ENCODE peak calls at places on chromosomes 7 and 10, in four cellular contexts. Q is aorta, C is endodermal cell, J is breast epithelium. P is an unnamed sample.

GRCh38 chr7:46854958-46855473 is 726.9 kb downstream of the TNS3 start:
- DNase-seq in Q (no peak), C (no peak), J (no peak), P (no peak)

GRCh38 chr7:43295429-43295828 is 183.0 kb downstream of the HECW1 start:
- DNase-seq in Q (no peak), C (peak), J (no peak), P (no peak)

GRCh38 chr7:34928052-34928451 is 109.2 kb downstream of the DPY19L1 start:
- DNase-seq in Q (no peak), C (peak), J (no peak), P (peak)

GRCh38 chr7:108311446-108312168 is 144.6 kb downstream of the NRCAM start:
- DNase-seq in Q (no peak), C (no peak), J (no peak), P (no peak)

GRCh38 chr10:24724381-24725228 is 918 bp upstream of the ARHGAP21 start:
- DNase-seq in Q (peak), C (peak), J (peak), P (peak)

GRCh38 chr10:74058071-74058470 is 60.2 kb downstream of the VCL start:
- DNase-seq in Q (no peak), C (no peak), J (no peak), P (no peak)

GRCh38 chr10:101297901-101298451 is 56.0 kb upstream of the BTRC start:
- DNase-seq in Q (no peak), C (peak), J (peak), P (peak)

GRCh38 chr7:140260338-140260737 is 83.6 kb upstream of the KDM7A start:
- DNase-seq in Q (no peak), C (no peak), J (no peak), P (no peak)

GRCh38 chr7:80634505-80634904 is 3.9 kb upstream of the CD36 start:
- DNase-seq in Q (no peak), C (no peak), J (no peak), P (no peak)

GRCh38 chr10:30736685-30737232 is 107.2 kb upstream of the LYZL2 start:
- DNase-seq in Q (peak), C (no peak), J (no peak), P (no peak)

GRCh38 chr10:1551636-1552338 is 185.5 kb downstream of the ADARB2 start:
- DNase-seq in Q (no peak), C (no peak), J (peak), P (no peak)

GRCh38 chr10:51894752-51895151 is 195.4 kb upstream of the CSTF2T start:
- DNase-seq in Q (no peak), C (no peak), J (no peak), P (no peak)

GRCh38 chr10:84537447-84537931 is 209.1 kb downstream of the CCSER2 start:
- DNase-seq in Q (peak), C (peak), J (no peak), P (peak)

GRCh38 chr10:62038609-62039190 is 137.2 kb downstream of the ARID5B start:
- DNase-seq in Q (peak), C (peak), J (peak), P (peak)

DNA sequence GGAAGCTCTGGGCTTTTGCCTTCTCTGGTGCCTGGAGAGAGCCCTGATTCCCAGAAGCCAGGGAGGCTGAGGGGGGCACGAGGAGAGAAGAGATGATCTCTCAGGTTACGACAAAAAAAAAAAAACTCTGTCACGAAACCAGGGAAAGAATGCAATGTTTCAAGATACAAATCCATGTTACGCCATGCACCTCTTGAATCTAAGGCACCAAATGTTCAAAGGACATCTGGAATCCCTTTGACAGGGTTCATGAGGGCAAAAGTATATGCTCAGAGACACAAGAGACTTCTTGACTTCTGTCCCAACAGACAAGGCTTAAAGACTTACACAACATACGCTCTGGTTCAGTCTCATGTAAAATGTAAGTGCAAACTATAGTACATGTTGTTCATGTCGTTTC is 72.5 kb downstream of the CHCHD3 start:
- DNase-seq in Q (no peak), C (no peak), J (no peak), P (no peak)
- H3K27ac ChIP-seq in Q (no peak), C (no peak), J (no peak), P (no peak)

DNA sequence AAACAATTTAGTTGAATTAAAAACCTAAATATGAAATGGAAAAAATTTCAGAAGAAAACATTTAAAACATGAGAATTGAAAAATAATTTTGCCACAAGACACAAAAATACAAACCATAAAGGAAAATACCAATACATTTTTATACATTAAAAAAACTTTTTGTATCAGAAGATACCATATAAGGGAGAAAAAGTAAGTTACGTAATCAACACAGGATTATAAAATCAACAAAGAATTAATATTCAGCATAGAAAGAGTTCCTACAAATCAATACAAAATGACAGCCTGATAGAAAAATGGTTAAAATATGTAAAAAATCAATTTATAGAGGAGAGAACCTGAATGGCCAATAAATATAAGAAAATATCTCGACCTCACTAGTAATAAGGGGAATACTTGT is 16.6 kb upstream of the SAMD9L start:
- DNase-seq in Q (no peak), C (no peak), J (no peak), P (no peak)
- H3K4me3 ChIP-seq in Q (no peak), C (no peak), J (no peak), P (no peak)

DNA sequence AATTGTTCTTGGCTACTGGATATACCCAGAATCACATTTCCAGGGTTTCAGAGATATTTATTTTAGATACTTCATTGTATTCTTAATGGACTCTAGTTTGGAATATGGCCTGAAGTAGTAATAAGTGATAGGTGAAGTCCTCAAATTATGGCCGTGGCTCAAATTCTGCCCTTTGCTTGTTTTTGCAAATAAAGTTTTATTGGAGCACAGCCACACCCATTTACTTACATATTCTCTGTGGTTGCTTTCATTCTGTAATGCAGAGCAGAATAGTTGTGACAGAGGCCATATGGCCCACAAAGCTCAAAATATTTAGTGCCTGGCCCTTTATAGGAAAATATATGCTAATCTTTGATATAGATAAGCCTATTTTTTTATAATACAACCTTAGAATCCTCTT is 19.5 kb downstream of the ANLN start:
- DNase-seq in Q (no peak), C (no peak), J (no peak), P (no peak)
- H3K27ac ChIP-seq in Q (no peak), C (no peak), J (no peak), P (no peak)

GRCh38 chr10:88385601-88386203 is 197.4 kb downstream of the RNLS start:
- DNase-seq in Q (peak), C (no peak), J (peak), P (peak)

GRCh38 chr10:88386878-88387773 is 196.0 kb downstream of the RNLS start:
- DNase-seq in Q (no peak), C (peak), J (no peak), P (no peak)

GRCh38 chr10:88389456-88389855 is 193.7 kb downstream of the RNLS start:
- DNase-seq in Q (no peak), C (no peak), J (no peak), P (no peak)

GRCh38 chr10:88382699-88383098 is 200.4 kb downstream of the RNLS start:
- DNase-seq in Q (no peak), C (no peak), J (no peak), P (no peak)

DNA sequence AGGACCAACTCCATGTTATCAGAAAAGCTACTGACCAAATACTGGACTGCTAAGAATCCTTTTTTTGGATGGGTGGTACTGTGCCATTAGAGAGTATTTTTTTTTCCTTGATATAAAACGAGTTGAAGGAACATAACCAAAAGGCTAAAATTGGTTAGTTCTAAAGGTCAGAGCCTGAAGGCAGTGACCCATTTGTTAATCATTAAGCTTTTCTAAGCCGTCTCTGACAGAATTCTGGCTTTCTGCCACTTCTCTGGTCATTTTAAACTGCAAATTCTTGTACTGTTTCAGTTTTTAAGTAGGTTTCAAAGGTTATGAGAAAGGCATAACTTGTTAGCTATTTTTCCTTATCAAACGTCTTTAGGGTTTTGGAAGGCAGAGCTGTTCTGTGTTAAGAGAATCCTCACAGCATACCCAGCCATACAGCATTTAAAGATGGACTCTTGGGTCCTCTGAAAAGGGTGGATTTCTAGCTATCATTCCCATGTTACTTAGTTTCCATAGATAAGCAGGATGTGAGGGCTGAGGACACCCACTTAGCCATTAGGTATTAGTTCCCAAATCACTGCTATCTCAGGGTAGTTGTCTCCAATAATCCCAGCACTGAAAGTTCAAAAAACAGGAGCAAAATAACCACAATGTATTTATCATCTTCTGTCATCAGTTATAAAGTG is 196.8 kb downstream of the RNLS start:
- DNase-seq in Q (no peak), C (no peak), J (no peak), P (no peak)
- H3K4me3 ChIP-seq in Q (peak), C (peak), J (no peak), P (no peak)

GRCh38 chr7:2527505-2528464 is 8.2 kb downstream of the LFNG start:
- DNase-seq in Q (peak), C (no peak), J (no peak), P (no peak)
- H3K27ac ChIP-seq in Q (no peak), C (peak), J (peak), P (peak)

GRCh38 chr7:157757211-157757610 is 420.4 kb downstream of the DNAJB6 start:
- DNase-seq in Q (peak), C (no peak), J (no peak), P (no peak)
- H3K4me3 ChIP-seq in Q (no peak), C (no peak), J (no peak), P (no peak)

GRCh38 chr7:138459300-138460175 is 521 bp upstream of the TRIM24 start:
- DNase-seq in Q (peak), C (peak), J (no peak), P (no peak)
- H3K27ac ChIP-seq in Q (no peak), C (no peak), J (peak), P (peak)

DNA sequence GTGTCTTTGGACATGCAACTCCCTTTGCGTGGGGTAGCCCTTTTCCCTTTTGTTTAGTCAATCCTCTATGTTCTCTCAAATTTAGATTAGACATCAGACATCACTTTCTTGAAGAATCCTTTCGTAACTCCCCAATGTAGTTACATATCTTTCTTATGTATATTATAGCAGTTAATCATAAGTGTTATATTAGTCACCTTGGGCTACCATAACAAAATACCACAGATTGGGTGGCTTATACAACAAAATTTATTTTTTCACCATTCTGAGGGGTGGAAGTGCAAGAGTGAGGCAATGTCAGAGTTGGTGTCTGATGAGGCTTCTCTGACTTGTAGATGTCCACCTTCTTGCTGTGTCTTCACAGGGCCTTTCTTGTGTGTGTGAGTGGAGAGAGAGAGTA is 105.7 kb downstream of the PHTF2 start:
- DNase-seq in Q (no peak), C (no peak), J (no peak), P (no peak)
- H3K4me3 ChIP-seq in Q (no peak), C (no peak), J (no peak), P (no peak)